ENCODE peak calls at places on chromosomes 12 and 14, in seven cellular contexts. V is Calu3, D is dorsolateral prefrontal cortex, G is right lobe of liver, Z is fibroblast of pulmonary artery, F is RWPE1, U is HL-60. M is an unnamed sample.

GRCh38 chr12:129911437-129912049 is 7.7 kb upstream of the TMEM132D start:
- DNase-seq in V (peak; percentile 32), D (peak; percentile 88), G (peak; percentile 58), Z (peak; percentile 14), F (peak; percentile 48), U (peak; percentile 33), M (no peak)

GRCh38 chr12:84718901-84719300 is 193.7 kb downstream of the SLC6A15 start:
- DNase-seq in V (no peak), D (no peak), G (no peak), Z (no peak), F (no peak), U (no peak), M (no peak)

GRCh38 chr12:13024151-13024946 is 19.8 kb upstream of the FAM234B start:
- DNase-seq in V (no peak), D (no peak), G (no peak), Z (peak; percentile 86), F (no peak), U (peak; percentile 53), M (no peak)

GRCh38 chr14:21238823-21239518 is 30.3 kb downstream of the HNRNPC start:
- DNase-seq in V (no peak), D (no peak), G (no peak), Z (no peak), F (no peak), U (no peak), M (no peak)

GRCh38 chr14:35829449-35829848 is 3.3 kb downstream of the BRMS1L start:
- DNase-seq in V (no peak), D (no peak), G (no peak), Z (peak; percentile 27), F (no peak), U (no peak), M (no peak)

GRCh38 chr14:92557544-92557912 is 43.9 kb downstream of the RIN3 start:
- DNase-seq in V (no peak), D (no peak), G (no peak), Z (no peak), F (no peak), U (no peak), M (no peak)

GRCh38 chr12:27685274-27685673 is 11.0 kb upstream of the REP15 start:
- DNase-seq in V (no peak), D (no peak), G (no peak), Z (no peak), F (no peak), U (no peak), M (no peak)

GRCh38 chr14:104138891-104139459 is 588 bp downstream of the KIF26A start:
- DNase-seq in V (no peak), D (peak; percentile 40), G (no peak), Z (no peak), F (no peak), U (no peak), M (peak; percentile 78)

GRCh38 chr12:124334976-124335375 is 40.1 kb downstream of the RFLNA start:
- DNase-seq in V (no peak), D (no peak), G (no peak), Z (no peak), F (no peak), U (no peak), M (no peak)

GRCh38 chr12:6949063-6949594 is 2.0 kb upstream of the PTPN6 start:
- DNase-seq in V (no peak), D (no peak), G (no peak), Z (no peak), F (no peak), U (no peak), M (no peak)
- TF ChIP-seq CTCF in V (no peak), D (no peak), G (no peak), Z (no peak), F (no peak), U (peak; percentile 31), M (no peak)

DNA sequence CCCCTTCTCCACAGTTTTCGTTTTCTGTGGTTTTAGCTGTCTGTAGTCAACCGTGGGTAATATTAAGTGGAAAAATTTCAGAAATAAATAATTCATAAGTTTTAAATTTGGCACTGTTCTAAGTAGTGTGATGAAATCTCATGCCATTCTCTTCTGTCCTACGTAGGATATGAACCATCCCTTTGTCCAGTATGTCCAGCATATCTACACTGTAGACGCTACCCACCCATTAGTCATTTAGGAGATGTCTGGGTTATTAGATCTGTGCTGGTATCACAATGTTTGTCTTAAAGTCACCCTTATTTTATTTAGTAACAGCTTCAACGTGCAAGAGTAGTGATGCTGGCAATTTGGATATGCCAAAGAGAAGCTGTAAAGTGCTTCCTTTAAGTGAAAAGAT is 44.7 kb downstream of the ATF7IP start:
- DNase-seq in V (no peak), D (no peak), G (no peak), Z (peak; percentile 85), F (no peak), U (no peak), M (no peak)
- TF ChIP-seq CTCF in V (no peak), D (no peak), G (no peak), Z (no peak), F (no peak), U (no peak), M (no peak)

GRCh38 chr12:30485230-30485890 is 210.3 kb downstream of the IPO8 start:
- DNase-seq in V (no peak), D (no peak), G (no peak), Z (no peak), F (no peak), U (no peak), M (no peak)
- TF ChIP-seq CTCF in V (no peak), D (no peak), G (no peak), Z (no peak), F (no peak), U (no peak), M (no peak)

DNA sequence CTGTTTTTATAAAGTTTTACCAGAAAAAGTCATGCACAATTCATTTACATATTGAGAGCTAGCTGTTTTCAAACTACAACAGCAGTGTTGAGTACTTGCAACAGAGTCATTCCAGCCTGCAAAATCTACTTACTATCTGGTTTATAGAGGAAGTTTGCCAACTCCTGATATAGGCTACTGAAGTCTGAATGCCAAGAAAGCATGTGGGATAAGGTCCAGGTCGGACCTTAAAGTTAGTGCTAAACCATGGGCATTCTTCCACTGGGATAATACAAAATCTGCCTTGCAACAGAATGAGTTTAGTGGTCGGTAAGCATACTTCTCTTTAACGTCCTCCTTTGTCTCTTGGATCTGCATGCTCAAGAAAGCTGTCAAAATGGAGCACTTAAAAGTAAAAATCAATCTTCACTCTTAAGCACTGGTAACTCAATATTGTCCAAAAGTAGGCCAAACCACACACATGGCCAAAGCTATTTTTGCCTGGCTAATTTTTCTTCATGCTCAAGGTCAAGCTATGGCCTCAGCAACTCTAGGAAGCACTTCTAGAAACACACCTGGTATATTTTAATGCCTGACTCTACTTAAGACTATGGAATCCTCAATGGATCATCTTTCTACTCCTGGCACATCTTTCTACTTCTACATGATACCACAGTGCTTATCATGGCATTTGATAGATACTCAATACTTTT is 364.9 kb upstream of the KITLG start:
- DNase-seq in V (no peak), D (no peak), G (no peak), Z (peak; percentile 44), F (no peak), U (no peak), M (no peak)
- TF ChIP-seq CTCF in V (no peak), D (no peak), G (no peak), Z (no peak), F (no peak), U (no peak), M (no peak)

M was measured in suprapubic skin.